ENCODE peak calls at places on chromosome 1, in ten cellular contexts. One of them, this sample, is unnamed. For H3K36me3, the result is how much of the 10 kb centered on the place peaks cover.

GRCh38 chr1:32031578-32032286 is 18.1 kb downstream of the KHDRBS1 start:
- DNase-seq in pancreas: no peak
- DNase-seq in heart left ventricle: no peak
- DNase-seq in GM23338: no peak
- DNase-seq in CD8-positive, alpha-beta memory T cell: no peak
- DNase-seq in lower lobe of right lung: no peak
- DNase-seq in psoas muscle: no peak
- DNase-seq in upper lobe of left lung: no peak
- DNase-seq in tibial artery: no peak
- DNase-seq in Peyer's patch: no peak
- DNase-seq in this sample: no peak

GRCh38 chr1:233998926-233999325 is 94.5 kb downstream of the SLC35F3 start:
- DNase-seq in pancreas: no peak
- DNase-seq in heart left ventricle: no peak
- DNase-seq in GM23338: no peak
- DNase-seq in CD8-positive, alpha-beta memory T cell: no peak
- DNase-seq in lower lobe of right lung: no peak
- DNase-seq in psoas muscle: no peak
- DNase-seq in upper lobe of left lung: no peak
- DNase-seq in tibial artery: no peak
- DNase-seq in Peyer's patch: no peak
- DNase-seq in this sample: no peak

GRCh38 chr1:151056149-151056548 is 3.3 kb downstream of the CDC42SE1 start:
- DNase-seq in pancreas: no peak
- DNase-seq in heart left ventricle: no peak
- DNase-seq in GM23338: no peak
- DNase-seq in CD8-positive, alpha-beta memory T cell: peak
- DNase-seq in lower lobe of right lung: no peak
- DNase-seq in psoas muscle: no peak
- DNase-seq in upper lobe of left lung: no peak
- DNase-seq in tibial artery: no peak
- DNase-seq in Peyer's patch: no peak
- DNase-seq in this sample: no peak

GRCh38 chr1:207024202-207025143 is 8.1 kb downstream of the C1orf116 start:
- DNase-seq in pancreas: no peak
- DNase-seq in heart left ventricle: peak
- DNase-seq in GM23338: no peak
- DNase-seq in CD8-positive, alpha-beta memory T cell: no peak
- DNase-seq in lower lobe of right lung: no peak
- DNase-seq in psoas muscle: no peak
- DNase-seq in upper lobe of left lung: peak
- DNase-seq in tibial artery: no peak
- DNase-seq in Peyer's patch: no peak
- DNase-seq in this sample: no peak

GRCh38 chr1:21655748-21656147 is 13.4 kb downstream of the RAP1GAP start:
- DNase-seq in pancreas: no peak
- DNase-seq in heart left ventricle: no peak
- DNase-seq in GM23338: peak
- DNase-seq in CD8-positive, alpha-beta memory T cell: no peak
- DNase-seq in lower lobe of right lung: no peak
- DNase-seq in psoas muscle: no peak
- DNase-seq in upper lobe of left lung: peak
- DNase-seq in tibial artery: no peak
- DNase-seq in Peyer's patch: no peak
- DNase-seq in this sample: peak

GRCh38 chr1:209416009-209416408 is 167.5 kb upstream of the CAMK1G start:
- DNase-seq in pancreas: no peak
- DNase-seq in heart left ventricle: no peak
- DNase-seq in GM23338: no peak
- DNase-seq in CD8-positive, alpha-beta memory T cell: no peak
- DNase-seq in lower lobe of right lung: no peak
- DNase-seq in psoas muscle: no peak
- DNase-seq in upper lobe of left lung: no peak
- DNase-seq in tibial artery: no peak
- DNase-seq in Peyer's patch: no peak
- DNase-seq in this sample: no peak

GRCh38 chr1:13505020-13505419 is 8.8 kb downstream of the LRRC38 start:
- DNase-seq in pancreas: no peak
- DNase-seq in heart left ventricle: no peak
- DNase-seq in GM23338: peak
- DNase-seq in CD8-positive, alpha-beta memory T cell: no peak
- DNase-seq in lower lobe of right lung: no peak
- DNase-seq in psoas muscle: no peak
- DNase-seq in upper lobe of left lung: no peak
- DNase-seq in tibial artery: no peak
- DNase-seq in Peyer's patch: no peak
- DNase-seq in this sample: no peak

GRCh38 chr1:93148001-93148400 is 32.2 kb downstream of the TMED5 start:
- DNase-seq in pancreas: no peak
- DNase-seq in heart left ventricle: no peak
- DNase-seq in GM23338: no peak
- DNase-seq in CD8-positive, alpha-beta memory T cell: no peak
- DNase-seq in lower lobe of right lung: no peak
- DNase-seq in psoas muscle: no peak
- DNase-seq in upper lobe of left lung: no peak
- DNase-seq in tibial artery: no peak
- DNase-seq in Peyer's patch: no peak
- DNase-seq in this sample: no peak

GRCh38 chr1:225857256-225857655 is 24.9 kb downstream of the TMEM63A start:
- DNase-seq in pancreas: no peak
- DNase-seq in heart left ventricle: no peak
- DNase-seq in GM23338: no peak
- DNase-seq in CD8-positive, alpha-beta memory T cell: no peak
- DNase-seq in lower lobe of right lung: peak
- DNase-seq in psoas muscle: no peak
- DNase-seq in upper lobe of left lung: no peak
- DNase-seq in tibial artery: no peak
- DNase-seq in Peyer's patch: no peak
- DNase-seq in this sample: no peak

GRCh38 chr1:59926381-59927243 is at the start of gene CYP2J2:
- DNase-seq in pancreas: peak
- DNase-seq in heart left ventricle: peak
- DNase-seq in GM23338: peak
- DNase-seq in CD8-positive, alpha-beta memory T cell: peak
- DNase-seq in lower lobe of right lung: peak
- DNase-seq in psoas muscle: peak
- DNase-seq in upper lobe of left lung: peak
- DNase-seq in tibial artery: peak
- DNase-seq in Peyer's patch: peak
- DNase-seq in this sample: peak

GRCh38 chr1:204931768-204932572 is 61.3 kb downstream of the NFASC start:
- DNase-seq in pancreas: no peak
- DNase-seq in heart left ventricle: no peak
- DNase-seq in GM23338: no peak
- DNase-seq in CD8-positive, alpha-beta memory T cell: no peak
- DNase-seq in lower lobe of right lung: no peak
- DNase-seq in psoas muscle: no peak
- DNase-seq in upper lobe of left lung: no peak
- DNase-seq in tibial artery: no peak
- DNase-seq in Peyer's patch: no peak
- DNase-seq in this sample: no peak

GRCh38 chr1:116286541-116286971 is 86.5 kb upstream of the ATP1A1 start:
- DNase-seq in pancreas: no peak
- DNase-seq in heart left ventricle: no peak
- DNase-seq in GM23338: no peak
- DNase-seq in CD8-positive, alpha-beta memory T cell: no peak
- DNase-seq in lower lobe of right lung: no peak
- DNase-seq in psoas muscle: no peak
- DNase-seq in upper lobe of left lung: no peak
- DNase-seq in tibial artery: no peak
- DNase-seq in Peyer's patch: no peak
- DNase-seq in this sample: no peak

GRCh38 chr1:1872329-1872994 is 18.4 kb downstream of the GNB1 start:
- DNase-seq in pancreas: peak
- DNase-seq in heart left ventricle: no peak
- DNase-seq in GM23338: no peak
- DNase-seq in CD8-positive, alpha-beta memory T cell: no peak
- DNase-seq in lower lobe of right lung: no peak
- DNase-seq in psoas muscle: no peak
- DNase-seq in upper lobe of left lung: no peak
- DNase-seq in tibial artery: no peak
- DNase-seq in Peyer's patch: no peak
- DNase-seq in this sample: no peak
- H3K36me3 ChIP-seq in pancreas: under half
- H3K36me3 ChIP-seq in heart left ventricle: under half
- H3K36me3 ChIP-seq in GM23338: under half
- H3K36me3 ChIP-seq in CD8-positive, alpha-beta memory T cell: under half
- H3K36me3 ChIP-seq in lower lobe of right lung: under half
- H3K36me3 ChIP-seq in psoas muscle: under half
- H3K36me3 ChIP-seq in upper lobe of left lung: under half
- H3K36me3 ChIP-seq in tibial artery: under half
- H3K36me3 ChIP-seq in Peyer's patch: under half
- H3K36me3 ChIP-seq in this sample: under half

GRCh38 chr1:43365678-43366077 is 2.1 kb downstream of the ELOVL1 start:
- DNase-seq in pancreas: no peak
- DNase-seq in heart left ventricle: no peak
- DNase-seq in GM23338: no peak
- DNase-seq in CD8-positive, alpha-beta memory T cell: no peak
- DNase-seq in lower lobe of right lung: no peak
- DNase-seq in psoas muscle: no peak
- DNase-seq in upper lobe of left lung: no peak
- DNase-seq in tibial artery: no peak
- DNase-seq in Peyer's patch: no peak
- DNase-seq in this sample: no peak
- H3K27ac ChIP-seq in pancreas: no peak
- H3K27ac ChIP-seq in heart left ventricle: no peak
- H3K27ac ChIP-seq in GM23338: no peak
- H3K27ac ChIP-seq in CD8-positive, alpha-beta memory T cell: peak
- H3K27ac ChIP-seq in lower lobe of right lung: peak
- H3K27ac ChIP-seq in psoas muscle: no peak
- H3K27ac ChIP-seq in upper lobe of left lung: peak
- H3K27ac ChIP-seq in tibial artery: no peak
- H3K27ac ChIP-seq in Peyer's patch: peak
- H3K27ac ChIP-seq in this sample: no peak

DNA sequence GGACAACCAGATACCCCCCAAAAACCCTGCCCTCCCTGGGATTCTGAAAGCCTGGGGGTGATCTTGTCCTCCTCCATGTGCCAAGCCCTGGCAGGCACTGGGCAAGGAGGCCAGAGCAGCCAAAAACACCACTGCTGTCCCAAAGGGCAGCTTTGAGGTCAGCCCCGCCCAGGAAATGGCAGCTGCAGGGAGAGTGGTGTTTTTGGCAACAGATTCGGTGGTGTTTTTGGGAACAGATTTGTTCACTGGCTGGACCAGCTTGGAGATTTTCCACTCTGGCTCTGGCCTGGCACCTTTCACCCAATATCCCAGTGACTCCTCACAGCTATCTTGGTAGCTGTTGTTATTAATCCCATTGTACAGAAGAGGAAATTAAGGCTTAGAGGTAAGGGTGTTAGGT is 34.7 kb downstream of the LRP8 start:
- DNase-seq in pancreas: peak
- DNase-seq in heart left ventricle: no peak
- DNase-seq in GM23338: no peak
- DNase-seq in CD8-positive, alpha-beta memory T cell: no peak
- DNase-seq in lower lobe of right lung: no peak
- DNase-seq in psoas muscle: no peak
- DNase-seq in upper lobe of left lung: no peak
- DNase-seq in tibial artery: peak
- DNase-seq in Peyer's patch: no peak
- DNase-seq in this sample: no peak
- H3K36me3 ChIP-seq in pancreas: under half
- H3K36me3 ChIP-seq in heart left ventricle: under half
- H3K36me3 ChIP-seq in GM23338: under half
- H3K36me3 ChIP-seq in CD8-positive, alpha-beta memory T cell: under half
- H3K36me3 ChIP-seq in lower lobe of right lung: under half
- H3K36me3 ChIP-seq in psoas muscle: under half
- H3K36me3 ChIP-seq in upper lobe of left lung: under half
- H3K36me3 ChIP-seq in tibial artery: under half
- H3K36me3 ChIP-seq in Peyer's patch: under half
- H3K36me3 ChIP-seq in this sample: under half

GRCh38 chr1:19450811-19451564 is 34.4 kb downstream of the CAPZB start:
- DNase-seq in pancreas: no peak
- DNase-seq in heart left ventricle: no peak
- DNase-seq in GM23338: no peak
- DNase-seq in CD8-positive, alpha-beta memory T cell: no peak
- DNase-seq in lower lobe of right lung: no peak
- DNase-seq in psoas muscle: no peak
- DNase-seq in upper lobe of left lung: no peak
- DNase-seq in tibial artery: peak
- DNase-seq in Peyer's patch: no peak
- DNase-seq in this sample: no peak

GRCh38 chr1:19448491-19449439 is 36.6 kb downstream of the CAPZB start:
- DNase-seq in pancreas: no peak
- DNase-seq in heart left ventricle: peak
- DNase-seq in GM23338: no peak
- DNase-seq in CD8-positive, alpha-beta memory T cell: no peak
- DNase-seq in lower lobe of right lung: peak
- DNase-seq in psoas muscle: peak
- DNase-seq in upper lobe of left lung: no peak
- DNase-seq in tibial artery: peak
- DNase-seq in Peyer's patch: no peak
- DNase-seq in this sample: no peak

GRCh38 chr1:19447550-19447949 is 37.8 kb downstream of the CAPZB start:
- DNase-seq in pancreas: no peak
- DNase-seq in heart left ventricle: no peak
- DNase-seq in GM23338: no peak
- DNase-seq in CD8-positive, alpha-beta memory T cell: no peak
- DNase-seq in lower lobe of right lung: no peak
- DNase-seq in psoas muscle: no peak
- DNase-seq in upper lobe of left lung: no peak
- DNase-seq in tibial artery: no peak
- DNase-seq in Peyer's patch: no peak
- DNase-seq in this sample: no peak

GRCh38 chr1:19452221-19452663 is 33.1 kb downstream of the CAPZB start:
- DNase-seq in pancreas: no peak
- DNase-seq in heart left ventricle: no peak
- DNase-seq in GM23338: no peak
- DNase-seq in CD8-positive, alpha-beta memory T cell: no peak
- DNase-seq in lower lobe of right lung: no peak
- DNase-seq in psoas muscle: peak
- DNase-seq in upper lobe of left lung: no peak
- DNase-seq in tibial artery: peak
- DNase-seq in Peyer's patch: no peak
- DNase-seq in this sample: no peak

DNA sequence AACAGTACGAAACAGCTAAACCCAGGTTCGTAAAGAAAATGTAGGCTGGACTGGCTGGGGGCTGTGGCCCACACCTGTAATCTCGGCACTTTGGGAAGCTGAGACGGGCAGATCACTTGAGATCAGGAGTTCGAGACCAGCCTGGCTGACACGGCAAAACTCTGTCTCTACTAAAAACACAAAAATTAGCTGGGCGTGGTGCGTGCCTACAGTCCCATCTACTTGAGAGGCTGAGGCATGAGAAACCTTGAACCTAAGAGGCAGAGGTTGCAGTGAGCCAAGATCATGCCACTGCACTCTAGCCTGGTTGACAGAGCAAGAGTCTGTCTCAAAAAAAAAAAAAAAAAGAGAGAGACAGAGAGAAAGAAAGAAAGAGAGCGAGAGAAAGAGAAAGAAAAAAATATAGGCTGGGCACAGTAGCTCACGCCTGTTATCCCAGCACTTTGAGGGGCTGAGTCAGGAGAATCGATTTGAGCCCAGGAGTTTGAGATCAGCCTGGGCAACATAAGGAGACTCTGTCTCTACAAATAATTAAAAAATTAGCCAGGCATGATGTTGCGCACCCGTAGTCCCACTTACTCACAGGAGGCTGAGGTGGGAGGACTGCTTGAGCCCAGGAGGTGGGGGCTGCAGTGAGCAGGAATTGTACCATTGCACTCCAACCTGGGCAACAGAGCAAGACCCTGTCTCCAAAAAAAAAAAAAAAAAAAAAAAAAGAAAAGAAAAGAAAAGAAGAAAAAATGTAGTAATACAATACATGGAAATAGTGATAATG is 35.7 kb downstream of the CAPZB start:
- DNase-seq in pancreas: no peak
- DNase-seq in heart left ventricle: no peak
- DNase-seq in GM23338: no peak
- DNase-seq in CD8-positive, alpha-beta memory T cell: no peak
- DNase-seq in lower lobe of right lung: no peak
- DNase-seq in psoas muscle: no peak
- DNase-seq in upper lobe of left lung: no peak
- DNase-seq in tibial artery: no peak
- DNase-seq in Peyer's patch: no peak
- DNase-seq in this sample: no peak
- H3K27ac ChIP-seq in pancreas: peak
- H3K27ac ChIP-seq in heart left ventricle: peak
- H3K27ac ChIP-seq in GM23338: peak
- H3K27ac ChIP-seq in CD8-positive, alpha-beta memory T cell: no peak
- H3K27ac ChIP-seq in lower lobe of right lung: peak
- H3K27ac ChIP-seq in psoas muscle: peak
- H3K27ac ChIP-seq in upper lobe of left lung: peak
- H3K27ac ChIP-seq in tibial artery: peak
- H3K27ac ChIP-seq in Peyer's patch: peak
- H3K27ac ChIP-seq in this sample: peak

This sample was measured in upper lobe of right lung.